ENCODE peak calls at places on chromosomes 2 and 18, in seven cellular contexts. One of them, this sample, is unnamed.

GRCh38 chr2:26573241-26573925 is 67.8 kb downstream of the CIB4 start:
- DNase-seq in psoas muscle: no peak
- DNase-seq in esophagus squamous epithelium: no peak
- DNase-seq in CD8-positive, alpha-beta T cell: no peak
- DNase-seq in IMR-90: no peak
- DNase-seq in kidney epithelial cell: no peak
- DNase-seq in GM23248: no peak
- DNase-seq in this sample: no peak

GRCh38 chr2:64825831-64826496 is 163.2 kb upstream of the SLC1A4 start:
- DNase-seq in psoas muscle: no peak
- DNase-seq in kidney epithelial cell: no peak
- DNase-seq in CD8-positive, alpha-beta T cell: no peak
- DNase-seq in IMR-90: peak; percentile 22
- DNase-seq in esophagus squamous epithelium: no peak
- DNase-seq in GM23248: peak; percentile 34
- DNase-seq in this sample: no peak

GRCh38 chr2:23256643-23257042 is 128.3 kb upstream of the KLHL29 start:
- DNase-seq in psoas muscle: no peak
- DNase-seq in CD8-positive, alpha-beta T cell: no peak
- DNase-seq in kidney epithelial cell: no peak
- DNase-seq in IMR-90: no peak
- DNase-seq in GM23248: no peak
- DNase-seq in esophagus squamous epithelium: no peak
- DNase-seq in this sample: no peak

GRCh38 chr2:33529771-33530481 is 53.5 kb downstream of the RASGRP3 start:
- DNase-seq in kidney epithelial cell: peak; percentile 32
- DNase-seq in psoas muscle: no peak
- DNase-seq in CD8-positive, alpha-beta T cell: no peak
- DNase-seq in GM23248: peak; percentile 98
- DNase-seq in esophagus squamous epithelium: no peak
- DNase-seq in IMR-90: peak; percentile 98
- DNase-seq in this sample: peak; percentile 94

GRCh38 chr2:174035117-174035516 is 69.9 kb upstream of the SP3 start:
- DNase-seq in kidney epithelial cell: no peak
- DNase-seq in CD8-positive, alpha-beta T cell: no peak
- DNase-seq in esophagus squamous epithelium: no peak
- DNase-seq in GM23248: peak; percentile 46
- DNase-seq in IMR-90: peak; percentile 39
- DNase-seq in psoas muscle: no peak
- DNase-seq in this sample: no peak

GRCh38 chr2:186862869-186863709 is 14.1 kb upstream of the ZSWIM2 start:
- DNase-seq in kidney epithelial cell: no peak
- DNase-seq in GM23248: peak; percentile 59
- DNase-seq in CD8-positive, alpha-beta T cell: no peak
- DNase-seq in psoas muscle: no peak
- DNase-seq in IMR-90: peak; percentile 35
- DNase-seq in esophagus squamous epithelium: no peak
- DNase-seq in this sample: peak; percentile 82

GRCh38 chr2:112055833-112056625 is 960 bp downstream of the TMEM87B start:
- DNase-seq in IMR-90: peak; percentile 95
- DNase-seq in kidney epithelial cell: peak; percentile 51
- DNase-seq in CD8-positive, alpha-beta T cell: peak; percentile 2
- DNase-seq in psoas muscle: peak; percentile 70
- DNase-seq in esophagus squamous epithelium: no peak
- DNase-seq in GM23248: peak; percentile 95
- DNase-seq in this sample: peak; percentile 89

GRCh38 chr2:204492417-204492816 is 52.9 kb upstream of the PARD3B start:
- DNase-seq in esophagus squamous epithelium: no peak
- DNase-seq in kidney epithelial cell: no peak
- DNase-seq in IMR-90: no peak
- DNase-seq in psoas muscle: no peak
- DNase-seq in GM23248: no peak
- DNase-seq in CD8-positive, alpha-beta T cell: no peak
- DNase-seq in this sample: no peak

GRCh38 chr18:43934322-43935050 is 657.2 kb upstream of the SYT4 start:
- DNase-seq in IMR-90: no peak
- DNase-seq in psoas muscle: no peak
- DNase-seq in GM23248: no peak
- DNase-seq in esophagus squamous epithelium: no peak
- DNase-seq in CD8-positive, alpha-beta T cell: no peak
- DNase-seq in kidney epithelial cell: no peak
- DNase-seq in this sample: peak; percentile 55

GRCh38 chr2:242057379-242058040 is 188.0 kb downstream of the RTP5 start:
- DNase-seq in IMR-90: no peak
- DNase-seq in esophagus squamous epithelium: no peak
- DNase-seq in CD8-positive, alpha-beta T cell: no peak
- DNase-seq in kidney epithelial cell: no peak
- DNase-seq in GM23248: no peak
- DNase-seq in psoas muscle: no peak
- DNase-seq in this sample: no peak

GRCh38 chr2:74481961-74482800 is 617 bp downstream of the CCDC142 start:
- DNase-seq in CD8-positive, alpha-beta T cell: no peak
- DNase-seq in esophagus squamous epithelium: no peak
- DNase-seq in kidney epithelial cell: no peak
- DNase-seq in IMR-90: no peak
- DNase-seq in psoas muscle: no peak
- DNase-seq in GM23248: peak; percentile 70
- DNase-seq in this sample: peak; percentile 63

GRCh38 chr2:18500333-18500732 is 60.1 kb downstream of the RDH14 start:
- DNase-seq in GM23248: peak; percentile 44
- DNase-seq in CD8-positive, alpha-beta T cell: no peak
- DNase-seq in psoas muscle: no peak
- DNase-seq in kidney epithelial cell: no peak
- DNase-seq in esophagus squamous epithelium: no peak
- DNase-seq in IMR-90: peak; percentile 89
- DNase-seq in this sample: peak; percentile 49
- H3K36me3 ChIP-seq in GM23248: no peaks in the 10 kb centered on the region
- H3K36me3 ChIP-seq in CD8-positive, alpha-beta T cell: no peaks in the 10 kb centered on the region
- H3K36me3 ChIP-seq in psoas muscle: no peaks in the 10 kb centered on the region
- H3K36me3 ChIP-seq in kidney epithelial cell: no peaks in the 10 kb centered on the region
- H3K36me3 ChIP-seq in esophagus squamous epithelium: no peaks in the 10 kb centered on the region
- H3K36me3 ChIP-seq in IMR-90: no peaks in the 10 kb centered on the region
- H3K36me3 ChIP-seq in this sample: no peaks in the 10 kb centered on the region

GRCh38 chr2:176117162-176117822 is 714 bp downstream of the HOXD10 start:
- DNase-seq in kidney epithelial cell: no peak
- DNase-seq in IMR-90: no peak
- DNase-seq in CD8-positive, alpha-beta T cell: no peak
- DNase-seq in esophagus squamous epithelium: no peak
- DNase-seq in psoas muscle: no peak
- DNase-seq in GM23248: no peak
- DNase-seq in this sample: no peak
- H3K4me3 ChIP-seq in kidney epithelial cell: peak overlapping the region; percentile 65
- H3K4me3 ChIP-seq in IMR-90: no peak overlapping the region
- H3K4me3 ChIP-seq in CD8-positive, alpha-beta T cell: no peak overlapping the region
- H3K4me3 ChIP-seq in esophagus squamous epithelium: no peak overlapping the region
- H3K4me3 ChIP-seq in psoas muscle: no peak overlapping the region
- H3K4me3 ChIP-seq in GM23248: no peak overlapping the region
- H3K4me3 ChIP-seq in this sample: peak overlapping the region; percentile 73

DNA sequence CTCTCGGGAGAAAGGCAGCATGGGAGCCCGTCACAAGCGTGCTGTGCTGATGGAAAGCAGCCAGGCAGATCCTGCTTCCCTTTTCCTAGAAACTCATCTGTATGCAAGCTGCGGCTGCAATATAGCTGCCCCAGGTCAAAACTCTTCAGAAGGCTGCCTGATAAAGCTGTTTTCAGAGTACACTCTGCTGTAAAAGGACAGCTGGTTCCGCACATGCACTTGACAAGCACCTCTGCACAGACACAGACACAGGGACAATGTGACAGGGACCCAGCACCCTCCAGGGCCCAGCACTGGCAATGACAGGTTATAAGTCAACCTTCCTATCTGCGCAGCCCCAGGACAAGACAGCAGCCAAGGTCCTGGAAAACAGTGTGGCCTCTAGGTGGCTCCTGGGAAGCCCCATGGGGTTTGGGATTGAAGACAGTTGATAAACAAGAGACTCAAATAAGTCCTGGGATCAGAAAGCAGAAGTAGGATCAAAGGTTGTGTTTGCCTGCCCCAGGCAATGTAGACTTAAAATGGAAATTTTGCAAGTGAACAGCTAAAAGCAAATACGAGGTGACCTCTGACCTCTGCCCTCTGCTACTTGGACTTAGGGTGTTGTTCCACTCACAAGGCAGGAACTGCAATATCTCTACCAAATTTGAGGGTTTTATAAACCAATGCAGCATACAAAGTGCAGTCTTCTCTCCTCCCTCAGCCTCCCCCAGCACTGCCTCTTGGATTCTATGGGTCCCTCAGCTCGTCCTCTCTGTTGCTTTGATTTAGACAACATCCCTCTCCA is 16.9 kb downstream of the SLC66A2 start:
- DNase-seq in IMR-90: no peak
- DNase-seq in psoas muscle: no peak
- DNase-seq in GM23248: no peak
- DNase-seq in CD8-positive, alpha-beta T cell: no peak
- DNase-seq in esophagus squamous epithelium: no peak
- DNase-seq in kidney epithelial cell: no peak
- DNase-seq in this sample: no peak
- H3K36me3 ChIP-seq in IMR-90: peaks cover 33% of the 10 kb centered on the region
- H3K36me3 ChIP-seq in psoas muscle: peaks cover 6% of the 10 kb centered on the region
- H3K36me3 ChIP-seq in GM23248: peaks cover 30% of the 10 kb centered on the region
- H3K36me3 ChIP-seq in CD8-positive, alpha-beta T cell: no peaks in the 10 kb centered on the region
- H3K36me3 ChIP-seq in esophagus squamous epithelium: no peaks in the 10 kb centered on the region
- H3K36me3 ChIP-seq in kidney epithelial cell: peaks cover 1% of the 10 kb centered on the region
- H3K36me3 ChIP-seq in this sample: peaks cover 67% of the 10 kb centered on the region

GRCh38 chr2:158542577-158542976 is 85.8 kb downstream of the PKP4 start:
- DNase-seq in GM23248: no peak
- DNase-seq in kidney epithelial cell: no peak
- DNase-seq in IMR-90: no peak
- DNase-seq in CD8-positive, alpha-beta T cell: no peak
- DNase-seq in esophagus squamous epithelium: no peak
- DNase-seq in psoas muscle: no peak
- DNase-seq in this sample: no peak
- H3K4me3 ChIP-seq in GM23248: no peak overlapping the region
- H3K4me3 ChIP-seq in kidney epithelial cell: no peak overlapping the region
- H3K4me3 ChIP-seq in IMR-90: no peak overlapping the region
- H3K4me3 ChIP-seq in CD8-positive, alpha-beta T cell: no peak overlapping the region
- H3K4me3 ChIP-seq in esophagus squamous epithelium: no peak overlapping the region
- H3K4me3 ChIP-seq in psoas muscle: no peak overlapping the region
- H3K4me3 ChIP-seq in this sample: no peak overlapping the region

GRCh38 chr2:120984452-120985173 is 248.9 kb downstream of the GLI2 start:
- DNase-seq in CD8-positive, alpha-beta T cell: no peak
- DNase-seq in esophagus squamous epithelium: no peak
- DNase-seq in psoas muscle: no peak
- DNase-seq in kidney epithelial cell: no peak
- DNase-seq in GM23248: no peak
- DNase-seq in IMR-90: no peak
- DNase-seq in this sample: no peak
- H3K36me3 ChIP-seq in CD8-positive, alpha-beta T cell: no peaks in the 10 kb centered on the region
- H3K36me3 ChIP-seq in esophagus squamous epithelium: no peaks in the 10 kb centered on the region
- H3K36me3 ChIP-seq in psoas muscle: peaks cover 4% of the 10 kb centered on the region
- H3K36me3 ChIP-seq in kidney epithelial cell: peaks cover 1% of the 10 kb centered on the region
- H3K36me3 ChIP-seq in GM23248: peaks cover 12% of the 10 kb centered on the region
- H3K36me3 ChIP-seq in IMR-90: peaks cover 78% of the 10 kb centered on the region
- H3K36me3 ChIP-seq in this sample: peaks cover 46% of the 10 kb centered on the region

DNA sequence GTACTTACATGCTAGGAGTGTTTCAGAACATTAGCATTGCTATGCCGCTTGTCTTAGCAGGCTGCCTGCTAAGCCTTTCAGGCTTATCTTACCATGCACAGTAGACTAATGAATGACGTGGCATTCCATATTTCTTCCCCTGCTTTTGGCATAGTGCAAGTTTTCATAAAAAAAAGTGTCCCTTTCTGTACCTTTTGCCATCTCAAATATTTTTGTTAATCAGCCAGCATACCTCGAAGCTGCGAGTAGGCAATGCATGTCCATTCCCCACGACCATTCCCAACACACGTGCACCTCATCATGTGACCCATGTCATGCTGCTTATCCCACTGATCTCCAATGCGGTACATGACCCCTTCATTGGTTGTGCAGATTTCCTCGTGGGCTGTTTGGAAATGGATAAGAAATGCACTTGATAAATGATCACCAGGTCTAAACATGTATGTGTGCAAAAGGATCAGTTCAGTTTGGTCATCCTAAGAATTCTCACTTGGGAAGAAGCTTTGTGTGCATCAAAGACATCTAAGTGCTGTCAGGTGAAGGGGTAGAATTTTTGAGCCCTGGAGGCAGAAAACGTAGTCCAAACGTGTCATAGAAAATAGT is 13.9 kb downstream of the FN1 start:
- DNase-seq in IMR-90: no peak
- DNase-seq in kidney epithelial cell: no peak
- DNase-seq in esophagus squamous epithelium: no peak
- DNase-seq in CD8-positive, alpha-beta T cell: no peak
- DNase-seq in GM23248: peak; percentile 26
- DNase-seq in psoas muscle: no peak
- DNase-seq in this sample: no peak
- H3K4me3 ChIP-seq in IMR-90: no peak overlapping the region
- H3K4me3 ChIP-seq in kidney epithelial cell: no peak overlapping the region
- H3K4me3 ChIP-seq in esophagus squamous epithelium: no peak overlapping the region
- H3K4me3 ChIP-seq in CD8-positive, alpha-beta T cell: no peak overlapping the region
- H3K4me3 ChIP-seq in GM23248: peak overlapping the region; percentile 51
- H3K4me3 ChIP-seq in psoas muscle: no peak overlapping the region
- H3K4me3 ChIP-seq in this sample: peak overlapping the region; percentile 50

DNA sequence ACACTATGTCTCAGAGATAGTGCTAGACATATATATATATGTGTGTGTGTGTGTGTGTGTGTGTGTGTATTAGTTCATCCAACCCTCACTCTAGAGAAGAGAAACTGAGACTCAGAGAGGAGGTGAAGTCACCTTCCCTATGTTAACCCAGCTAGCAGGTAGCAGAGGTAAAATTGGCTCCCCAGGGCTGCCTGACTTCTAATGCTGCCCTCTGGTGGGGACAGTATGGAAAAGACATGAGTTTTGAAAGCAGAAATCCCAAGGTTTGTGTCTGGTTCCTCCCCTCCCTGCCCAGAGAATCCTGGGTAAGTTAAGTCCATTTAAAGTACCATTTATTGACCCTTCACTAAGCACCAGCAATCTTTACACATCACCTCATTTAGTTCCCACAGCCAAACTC is 137.7 kb downstream of the THNSL2 start:
- DNase-seq in kidney epithelial cell: no peak
- DNase-seq in psoas muscle: no peak
- DNase-seq in IMR-90: peak; percentile 0
- DNase-seq in CD8-positive, alpha-beta T cell: no peak
- DNase-seq in esophagus squamous epithelium: no peak
- DNase-seq in GM23248: peak; percentile 40
- DNase-seq in this sample: peak; percentile 17
- H3K36me3 ChIP-seq in kidney epithelial cell: no peaks in the 10 kb centered on the region
- H3K36me3 ChIP-seq in psoas muscle: no peaks in the 10 kb centered on the region
- H3K36me3 ChIP-seq in IMR-90: no peaks in the 10 kb centered on the region
- H3K36me3 ChIP-seq in CD8-positive, alpha-beta T cell: no peaks in the 10 kb centered on the region
- H3K36me3 ChIP-seq in esophagus squamous epithelium: no peaks in the 10 kb centered on the region
- H3K36me3 ChIP-seq in GM23248: no peaks in the 10 kb centered on the region
- H3K36me3 ChIP-seq in this sample: no peaks in the 10 kb centered on the region

This sample was measured in adipocyte.